ENCODE peak calls at places on chromosomes 11 and 22, in ten cellular contexts. G is prostate gland, P is transverse colon, D is HepG2, R is K562, C is adrenal gland, S is sigmoid colon, A is H54, Y is HCT116, L is tibial nerve. Q is an unnamed sample.

GRCh38 chr11:61362542-61362875 is 335 bp downstream of the TMEM138 start:
- DNase-seq in L (no peak), C (no peak), S (no peak), R (peak; percentile 47), G (no peak), P (no peak), D (peak; percentile 35), A (no peak), Y (no peak), Q (peak; percentile 81)

GRCh38 chr22:50174382-50175190 is 4.1 kb downstream of the PANX2 start:
- DNase-seq in L (no peak), D (no peak), R (no peak), C (no peak), P (no peak), Y (no peak), G (no peak), S (peak; percentile 60), A (no peak), Q (no peak)

GRCh38 chr11:104547996-104548661 is 350.1 kb downstream of the CASP12 start:
- DNase-seq in R (no peak), D (no peak), A (no peak), L (no peak), P (no peak), G (no peak), S (no peak), Y (no peak), C (no peak), Q (no peak)

GRCh38 chr11:97414801-97415200 is 1025.0 kb downstream of the JRKL start:
- DNase-seq in G (no peak), P (no peak), A (no peak), Y (no peak), S (no peak), C (no peak), D (no peak), L (no peak), R (no peak), Q (no peak)

GRCh38 chr11:86370922-86371614 is 3.6 kb upstream of the CCDC81 start:
- DNase-seq in P (no peak), C (no peak), D (peak; percentile 5), S (no peak), Y (no peak), G (peak; percentile 24), L (no peak), A (no peak), R (no peak), Q (no peak)

GRCh38 chr11:134282121-134283045 is 6.2 kb downstream of the GLB1L3 start:
- DNase-seq in R (no peak), A (no peak), P (no peak), C (no peak), L (no peak), G (no peak), D (no peak), S (no peak), Y (no peak), Q (no peak)

GRCh38 chr22:19687561-19688300 is 26.6 kb upstream of the SEPTIN5 start:
- DNase-seq in P (no peak), G (no peak), D (no peak), R (peak; percentile 60), Y (no peak), S (no peak), C (no peak), L (no peak), A (no peak), Q (no peak)

GRCh38 chr11:63917685-63918523 is 940 bp upstream of the RCOR2 start:
- DNase-seq in S (peak; percentile 82), D (peak; percentile 43), C (peak; percentile 76), L (no peak), P (peak; percentile 62), A (peak; percentile 73), G (peak; percentile 25), Y (peak; percentile 68), R (peak; percentile 75), Q (peak; percentile 30)

DNA sequence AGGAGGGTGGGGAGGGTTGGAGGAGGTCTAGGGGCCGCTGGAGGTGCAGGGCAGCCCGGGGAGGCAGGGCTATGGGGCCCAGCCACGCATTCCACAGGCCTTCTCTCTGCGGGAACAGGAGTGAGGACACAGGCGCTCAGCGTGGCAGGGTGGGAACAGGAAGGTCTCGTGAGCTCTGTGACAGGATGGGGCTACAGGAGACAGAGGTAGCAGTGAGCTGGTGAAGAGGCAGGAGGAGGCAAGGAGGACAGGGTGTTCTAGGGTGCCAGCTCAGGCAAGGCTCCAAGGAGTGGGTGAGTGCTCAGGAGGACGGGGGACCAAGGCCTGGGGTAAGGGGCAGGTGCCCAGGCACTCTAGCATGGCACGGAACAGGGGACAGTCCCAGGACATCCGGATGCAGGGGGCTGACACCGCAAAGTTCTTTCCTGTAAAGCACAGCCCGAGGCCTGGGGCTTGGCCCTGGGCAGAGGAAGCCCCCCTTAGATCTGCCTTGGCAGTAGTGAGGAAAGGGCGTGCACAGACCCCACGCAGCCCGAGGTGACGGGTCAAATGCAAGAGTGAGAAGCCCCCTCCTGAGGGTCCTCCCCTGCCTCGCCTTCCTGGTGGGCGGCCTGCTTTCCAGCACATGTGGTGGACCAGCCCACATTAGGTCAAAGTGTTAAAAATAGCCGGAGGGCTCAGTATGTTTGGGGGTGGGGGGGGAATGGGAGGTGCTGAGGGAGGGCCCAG is 4.7 kb upstream of the NEAT1 start:
- DNase-seq in P (peak; percentile 63), A (no peak), G (peak; percentile 59), R (peak; percentile 65), Y (no peak), C (peak; percentile 62), L (peak; percentile 40), S (peak; percentile 92), D (no peak), Q (peak; percentile 77)
- TF ChIP-seq POLR2A in P (peak; percentile 47), A (no peak), G (no peak), R (no peak), Y (no peak), C (peak; percentile 25), L (no peak), S (no peak), D (peak; percentile 58), Q (no peak)

DNA sequence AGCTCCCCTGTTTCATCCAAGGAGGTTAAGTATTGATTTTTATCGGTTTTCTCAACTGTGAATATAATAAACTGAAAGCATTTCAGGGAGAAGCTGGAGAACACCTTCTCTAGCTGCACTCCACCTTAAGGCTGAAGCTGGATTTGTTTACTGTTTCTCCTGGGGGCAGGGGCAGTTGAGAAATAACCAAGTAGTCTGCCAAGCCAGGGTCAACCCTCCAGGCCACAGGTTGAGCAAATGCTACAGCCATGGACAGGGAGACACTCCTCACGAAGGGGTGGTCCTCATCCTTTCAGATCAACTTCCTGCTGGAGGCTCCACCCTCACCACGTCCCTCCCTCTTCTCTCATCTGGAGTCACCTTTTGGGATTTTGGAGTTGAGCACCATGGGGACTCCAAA is at the start of gene TTC36:
- DNase-seq in C (no peak), R (no peak), S (no peak), D (no peak), P (no peak), A (no peak), G (no peak), Y (no peak), L (no peak), Q (no peak)
- TF ChIP-seq POLR2A in C (no peak), R (peak; percentile 27), S (no peak), D (no peak), P (no peak), A (no peak), G (no peak), Y (no peak), L (no peak), Q (no peak)

GRCh38 chr11:117458275-117459120 is 130.8 kb downstream of the CEP164 start:
- DNase-seq in A (no peak), Y (no peak), G (no peak), P (no peak), C (no peak), L (no peak), S (no peak), R (no peak), D (no peak), Q (no peak)
- TF ChIP-seq POLR2A in A (no peak), Y (no peak), G (no peak), P (no peak), C (no peak), L (no peak), S (no peak), R (no peak), D (no peak), Q (no peak)

GRCh38 chr22:46564084-46564714 is 26.8 kb upstream of the CELSR1 start:
- DNase-seq in A (no peak), P (peak; percentile 71), Y (no peak), S (peak; percentile 69), R (no peak), G (no peak), C (no peak), D (no peak), L (no peak), Q (no peak)

GRCh38 chr22:46560696-46561295 is 23.4 kb upstream of the CELSR1 start:
- DNase-seq in Y (no peak), D (no peak), S (no peak), P (no peak), A (no peak), G (no peak), R (no peak), L (no peak), C (no peak), Q (no peak)

GRCh38 chr22:46563381-46564083 is 26.1 kb upstream of the CELSR1 start:
- DNase-seq in Y (peak; percentile 57), P (peak; percentile 92), L (peak; percentile 79), A (no peak), C (peak; percentile 76), G (peak; percentile 61), R (peak; percentile 80), S (peak; percentile 81), D (peak; percentile 64), Q (peak; percentile 73)

GRCh38 chr22:46557736-46558480 is 20.5 kb upstream of the CELSR1 start:
- DNase-seq in G (peak; percentile 59), R (no peak), S (peak; percentile 63), L (peak; percentile 5), Y (no peak), C (no peak), D (no peak), A (no peak), P (no peak), Q (no peak)

DNA sequence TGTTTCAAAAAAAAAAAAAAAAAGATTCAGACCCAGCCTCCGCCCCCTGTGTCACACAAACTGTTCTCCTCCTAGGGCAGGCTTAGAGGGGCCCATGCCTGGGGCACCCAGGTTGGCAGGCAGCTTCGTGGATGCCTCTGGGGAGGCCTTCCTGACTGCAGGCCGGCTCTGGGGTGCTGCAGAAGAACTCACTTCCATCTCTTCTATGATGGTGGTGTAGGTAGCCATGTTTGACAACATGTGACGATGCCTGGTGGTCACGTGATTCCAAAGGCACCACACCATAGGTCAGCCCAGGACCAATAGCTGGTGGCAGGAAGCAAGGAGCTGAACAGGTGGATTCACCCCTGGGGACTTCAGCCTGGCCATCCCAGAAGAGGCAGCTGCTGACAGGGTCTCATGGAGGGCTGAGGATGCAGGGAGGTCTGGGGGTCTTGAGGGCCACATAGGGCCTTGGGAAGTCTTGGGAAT is 24.1 kb upstream of the CELSR1 start:
- DNase-seq in G (no peak), A (no peak), C (no peak), P (no peak), L (peak; percentile 3), D (peak; percentile 76), R (peak; percentile 39), S (no peak), Y (peak; percentile 87), Q (no peak)
- TF ChIP-seq POLR2A in G (no peak), A (no peak), C (no peak), P (no peak), L (no peak), D (peak; percentile 36), R (no peak), S (no peak), Y (no peak), Q (no peak)

Q was measured in erythroblast.